ENCODE peak calls at places on chromosome 14, in six cellular contexts. P, L, K, R, M and Z are unnamed samples.

GRCh38 chr14:29802211-29802610 is 125.4 kb downstream of the PRKD1 start:
- DNase-seq in P (no peak), L (no peak), K (no peak), R (no peak), M (no peak), Z (no peak)

GRCh38 chr14:80664576-80664975 is 277.0 kb downstream of the CEP128 start:
- DNase-seq in P (no peak), L (no peak), K (no peak), R (no peak), M (no peak), Z (no peak)

GRCh38 chr14:96268426-96269358 is 12.7 kb downstream of the BDKRB1 start:
- DNase-seq in P (no peak), L (no peak), K (no peak), R (no peak), M (peak), Z (no peak)

GRCh38 chr14:76324133-76324532 is 51.8 kb upstream of the ESRRB start:
- DNase-seq in P (no peak), L (no peak), K (no peak), R (no peak), M (no peak), Z (no peak)

GRCh38 chr14:99611639-99612038 is 7.6 kb upstream of the CCDC85C start:
- DNase-seq in P (no peak), L (no peak), K (no peak), R (no peak), M (no peak), Z (no peak)

GRCh38 chr14:104844306-104845032 is 20.6 kb upstream of the CEP170B start:
- DNase-seq in P (no peak), L (no peak), K (no peak), R (no peak), M (no peak), Z (no peak)

GRCh38 chr14:103713304-103714062 is 1.8 kb downstream of the XRCC3 start:
- DNase-seq in P (no peak), L (no peak), K (no peak), R (no peak), M (no peak), Z (no peak)

GRCh38 chr14:74502236-74503019 is 8.9 kb downstream of the ISCA2 start:
- DNase-seq in P (no peak), L (peak), K (no peak), R (no peak), M (no peak), Z (peak)

GRCh38 chr14:61644185-61644584 is 51.1 kb upstream of the HIF1A start:
- DNase-seq in P (no peak), L (no peak), K (no peak), R (no peak), M (no peak), Z (no peak)

GRCh38 chr14:77071938-77072388 is 26.1 kb upstream of the CIPC start:
- DNase-seq in P (no peak), L (no peak), K (no peak), R (no peak), M (no peak), Z (no peak)

GRCh38 chr14:80055226-80055625 is 156.1 kb downstream of the DIO2 start:
- DNase-seq in P (no peak), L (no peak), K (no peak), R (no peak), M (no peak), Z (no peak)

GRCh38 chr14:94659953-94660946 is 48.1 kb downstream of the SERPINA3 start:
- DNase-seq in P (no peak), L (no peak), K (no peak), R (no peak), M (no peak), Z (no peak)

GRCh38 chr14:50360851-50361250 is 35.8 kb downstream of the CDKL1 start:
- DNase-seq in P (no peak), L (no peak), K (no peak), R (no peak), M (no peak), Z (no peak)

GRCh38 chr14:23376477-23377200 is at the start of gene CMTM5:
- DNase-seq in P (no peak), L (peak), K (no peak), R (no peak), M (no peak), Z (no peak)

GRCh38 chr14:100142073-100143040 is 17.1 kb downstream of the DEGS2 start:
- DNase-seq in P (no peak), L (no peak), K (no peak), R (no peak), M (no peak), Z (no peak)

GRCh38 chr14:104224516-104225281 is 86.3 kb downstream of the KIF26A start:
- DNase-seq in P (no peak), L (peak), K (no peak), R (no peak), M (no peak), Z (no peak)